ENCODE peak calls at places on chromosomes 12 and 14, in five cellular contexts. L is astrocyte, T is astrocyte of the cerebellum, F is lower leg skin, G is IMR-90. N is an unnamed sample.

GRCh38 chr12:70449074-70449757 is 83.1 kb downstream of the KCNMB4 start:
- DNase-seq in G (peak), F (no peak), T (no peak), L (peak), N (peak)

GRCh38 chr12:92403210-92404175 is 257.8 kb upstream of the BTG1 start:
- DNase-seq in G (no peak), F (no peak), T (no peak), L (no peak), N (no peak)

GRCh38 chr12:132000286-132000872 is 50.6 kb downstream of the EP400 start:
- DNase-seq in G (no peak), T (no peak), F (no peak), L (no peak), N (no peak)

GRCh38 chr12:46677749-46678148 is 148.0 kb downstream of the SLC38A4 start:
- DNase-seq in F (no peak), L (peak), G (peak), T (peak), N (peak)

GRCh38 chr12:105466901-105467598 is 136.6 kb downstream of the C12orf75 start:
- DNase-seq in T (no peak), G (no peak), F (no peak), L (no peak), N (no peak)

GRCh38 chr14:73714656-73715081 is 485 bp upstream of the PNMA1 start:
- DNase-seq in L (no peak), F (peak), T (no peak), G (peak), N (peak)

GRCh38 chr12:79333144-79333543 is 357.6 kb downstream of the PAWR start:
- DNase-seq in T (no peak), L (no peak), G (no peak), F (no peak), N (no peak)

GRCh38 chr12:108635201-108635996 is 1.7 kb upstream of the SELPLG start:
- DNase-seq in F (peak), G (peak), T (no peak), L (no peak), N (no peak)

GRCh38 chr14:63091394-63091996 is 46.2 kb upstream of the KCNH5 start:
- DNase-seq in F (no peak), T (no peak), G (no peak), L (no peak), N (no peak)

GRCh38 chr12:71626768-71627167 is 36.9 kb downstream of the ZFC3H1 start:
- DNase-seq in T (no peak), G (peak), F (no peak), L (peak), N (peak)

GRCh38 chr12:64450711-64451486 is 1.0 kb upstream of the TBK1 start:
- DNase-seq in L (peak), T (no peak), F (no peak), G (peak), N (peak)

GRCh38 chr14:101010835-101011234 is 107.3 kb upstream of the RTL1 start:
- DNase-seq in G (no peak), T (no peak), F (no peak), L (no peak), N (no peak)

GRCh38 chr12:19780460-19780859 is 341.2 kb downstream of the AEBP2 start:
- DNase-seq in F (no peak), G (no peak), L (no peak), T (no peak), N (no peak)

GRCh38 chr12:19778111-19778688 is 338.9 kb downstream of the AEBP2 start:
- DNase-seq in F (no peak), L (peak), T (peak), G (peak), N (no peak)

GRCh38 chr12:19775241-19775640 is 335.9 kb downstream of the AEBP2 start:
- DNase-seq in G (no peak), F (no peak), T (no peak), L (no peak), N (no peak)

GRCh38 chr12:19779393-19780056 is 340.2 kb downstream of the AEBP2 start:
- DNase-seq in L (peak), F (no peak), G (no peak), T (no peak), N (no peak)

GRCh38 chr12:19778822-19779221 is 339.5 kb downstream of the AEBP2 start:
- DNase-seq in G (no peak), L (no peak), F (no peak), T (no peak), N (no peak)
- TF ChIP-seq CTCF in G (no peak), L (no peak), F (no peak), T (peak), N (no peak)

GRCh38 chr12:67271976-67272375 is 2.8 kb downstream of the CAND1 start:
- DNase-seq in T (peak), L (peak), F (no peak), G (peak), N (peak)
- H3K4me3 ChIP-seq in T (no peak), L (no peak), F (no peak), G (no peak), N (peak)

GRCh38 chr12:57147641-57147944 is 174 bp upstream of the LRP1-AS start:
- DNase-seq in L (no peak), T (no peak), F (no peak), G (peak), N (peak)
- TF ChIP-seq CTCF in L (no peak), T (peak), F (no peak), G (no peak), N (no peak)

GRCh38 chr12:40058721-40059190 is 47.1 kb downstream of the SLC2A13 start:
- DNase-seq in T (no peak), G (peak), F (no peak), L (no peak), N (peak)
- H3K4me3 ChIP-seq in T (no peak), G (no peak), F (no peak), L (no peak), N (no peak)

GRCh38 chr12:73053903-73054302 is 781.7 kb downstream of the TRHDE start:
- DNase-seq in L (no peak), T (no peak), F (no peak), G (no peak), N (no peak)

GRCh38 chr12:73057428-73057827 is 785.3 kb downstream of the TRHDE start:
- DNase-seq in L (no peak), F (peak), G (no peak), T (no peak), N (no peak)
- TF ChIP-seq CTCF in L (no peak), F (no peak), G (no peak), T (no peak), N (no peak)

DNA sequence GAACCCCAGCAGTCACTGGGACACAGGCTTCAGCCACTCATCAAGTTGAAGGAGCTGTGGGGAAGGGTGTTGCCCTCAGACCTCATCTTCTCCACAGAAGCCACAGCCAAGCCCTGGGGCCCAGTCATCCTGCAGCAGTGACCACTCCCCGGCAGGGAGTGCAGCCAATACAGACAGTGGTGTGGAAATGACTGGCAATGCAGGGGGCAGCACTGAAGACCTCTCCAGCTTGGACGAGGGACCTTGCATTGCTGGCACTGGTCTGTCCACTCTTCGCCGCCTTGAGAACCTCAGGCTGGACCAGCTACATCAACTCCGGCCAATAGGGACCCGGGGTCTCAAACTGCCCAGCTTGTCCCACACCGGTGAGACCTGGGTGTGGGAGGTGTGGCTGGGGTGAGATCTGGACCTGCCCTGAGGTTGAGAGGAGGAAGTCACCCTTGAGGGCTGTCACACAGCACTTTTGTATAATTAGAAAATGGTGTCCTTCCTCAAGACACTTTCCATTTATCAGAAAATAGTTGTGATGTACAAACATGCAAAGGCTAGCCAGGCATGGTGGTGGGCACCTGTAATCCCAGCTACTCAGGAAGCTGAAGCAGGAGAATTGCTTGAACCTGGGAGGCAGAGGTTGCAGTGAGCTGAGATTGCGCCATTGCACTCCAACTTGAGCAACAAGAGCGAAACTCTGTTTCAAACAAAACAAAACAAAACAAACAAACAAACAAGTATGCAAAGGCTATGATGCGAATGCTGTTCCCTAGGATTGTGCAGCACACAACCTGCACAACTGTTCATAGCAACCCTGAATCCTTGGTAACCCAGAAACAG is 10.0 kb downstream of the GLI1 start:
- DNase-seq in G (no peak), T (no peak), L (no peak), F (no peak), N (no peak)
- H3K4me3 ChIP-seq in G (no peak), T (no peak), L (no peak), F (no peak), N (no peak)

DNA sequence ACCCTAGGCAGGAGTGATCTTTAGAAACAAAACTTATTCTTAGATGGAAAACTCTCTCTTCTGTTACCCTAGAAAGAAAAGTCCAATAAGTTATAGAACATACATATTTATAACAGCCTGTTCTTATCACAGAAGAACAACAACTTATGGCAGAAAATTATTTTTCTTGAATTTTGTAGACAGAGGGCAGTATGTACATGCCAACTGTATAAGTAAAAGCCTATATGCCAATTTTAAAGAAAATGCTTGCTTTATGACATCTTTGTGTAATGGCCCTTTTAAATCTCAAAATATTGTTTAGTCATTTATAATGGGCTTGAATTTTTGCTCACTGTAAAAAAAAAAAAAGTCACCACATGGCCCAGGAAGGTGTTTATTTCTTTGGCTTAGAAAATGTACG is 38.2 kb upstream of the GRIP1 start:
- DNase-seq in G (no peak), F (no peak), T (no peak), L (no peak), N (no peak)
- TF ChIP-seq CTCF in G (no peak), F (no peak), T (no peak), L (no peak), N (no peak)

DNA sequence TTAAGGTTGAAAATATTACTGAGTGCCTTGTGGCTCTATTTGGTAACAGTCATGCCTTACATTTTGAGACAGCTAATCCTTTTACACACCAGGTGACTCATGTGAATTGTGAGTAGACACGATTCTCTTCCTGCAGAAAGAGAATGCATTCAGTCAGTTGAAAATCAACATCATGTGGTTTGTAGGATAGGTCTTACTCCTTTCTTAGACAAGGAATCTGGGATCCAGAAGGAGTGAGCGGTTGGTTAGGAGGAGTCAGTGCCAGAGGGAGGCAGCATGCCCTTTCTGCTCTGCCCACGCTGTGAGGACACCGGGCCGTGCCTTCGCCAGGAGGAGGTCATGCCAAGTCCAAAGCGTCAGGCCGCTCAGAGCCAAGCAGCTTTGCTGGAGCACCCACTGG is 47.6 kb downstream of the TRAF3 start:
- DNase-seq in F (no peak), G (peak), T (no peak), L (peak), N (peak)
- H3K4me3 ChIP-seq in F (no peak), G (no peak), T (no peak), L (no peak), N (no peak)